ENCODE peak calls at places on chromosomes 16 and 17, in nine cellular contexts. Q is HCT116, Z is gastrocnemius medialis, J is left ventricle myocardium inferior, V is uterus, W is osteoblast, A is mammary epithelial cell, P is Caco-2, G is ovary. F is an unnamed sample.
A peak's percentile ranks its signal among the peaks of the same experiment; 100 is the strongest.

GRCh38 chr17:5933430-5933829 is 136.7 kb upstream of the WSCD1 start:
- DNase-seq in P (no peak), V (no peak), W (no peak), G (no peak), Z (no peak), J (no peak), A (no peak), Q (no peak), F (no peak)

GRCh38 chr17:72305964-72306551 is 185.2 kb downstream of the SOX9 start:
- DNase-seq in G (no peak), P (no peak), V (no peak), Z (no peak), A (no peak), W (peak; percentile 89), J (peak; percentile 33), Q (no peak), F (no peak)

GRCh38 chr16:11007714-11008240 is 63.4 kb downstream of the CLEC16A start:
- DNase-seq in J (no peak), W (peak; percentile 18), V (no peak), Q (no peak), A (no peak), Z (no peak), P (no peak), G (no peak), F (no peak)

GRCh38 chr17:19987897-19988296 is 10.3 kb upstream of the AKAP10 start:
- DNase-seq in P (no peak), W (no peak), J (no peak), G (no peak), Z (no peak), Q (no peak), A (no peak), V (no peak), F (no peak)

GRCh38 chr16:35735403-35736251 is 2276.2 kb downstream of the TP53TG3F start:
- DNase-seq in Z (no peak), A (no peak), G (no peak), Q (no peak), V (no peak), W (peak; percentile 35), P (no peak), J (no peak), F (peak; percentile 79)

GRCh38 chr16:24776486-24777220 is 47.2 kb downstream of the TNRC6A start:
- DNase-seq in V (no peak), W (peak; percentile 75), P (no peak), Q (no peak), G (no peak), J (peak; percentile 37), A (no peak), Z (peak; percentile 75), F (no peak)

GRCh38 chr16:52515068-52515671 is 31.8 kb downstream of the TOX3 start:
- DNase-seq in Z (no peak), P (peak; percentile 31), Q (no peak), G (no peak), J (no peak), A (no peak), V (no peak), W (no peak), F (no peak)

GRCh38 chr17:7915611-7916382 is at the start of gene RNF227:
- DNase-seq in J (peak; percentile 91), W (peak; percentile 98), Q (peak; percentile 63), G (peak; percentile 96), Z (peak; percentile 66), P (peak; percentile 81), A (peak; percentile 94), V (peak; percentile 96), F (peak; percentile 97)

GRCh38 chr16:66263973-66264310 is 102.5 kb upstream of the CDH5 start:
- DNase-seq in W (no peak), V (no peak), G (no peak), Q (no peak), P (no peak), J (no peak), A (no peak), Z (no peak), F (no peak)

GRCh38 chr16:86100205-86101134 is 201.5 kb downstream of the IRF8 start:
- DNase-seq in A (no peak), Q (no peak), W (no peak), Z (no peak), J (no peak), V (no peak), G (no peak), P (no peak), F (no peak)

GRCh38 chr17:81492202-81492601 is 20.4 kb downstream of the ACTG1 start:
- DNase-seq in W (no peak), Q (no peak), A (no peak), P (no peak), G (no peak), Z (no peak), J (no peak), V (no peak), F (no peak)

GRCh38 chr16:57277586-57277985 is 6.9 kb downstream of the PLLP start:
- DNase-seq in Z (no peak), G (no peak), J (no peak), W (peak; percentile 89), V (no peak), P (no peak), Q (peak; percentile 28), A (peak; percentile 96), F (no peak)

GRCh38 chr16:593406-593805 is 3.5 kb downstream of the RAB40C start:
- DNase-seq in W (peak; percentile 78), Z (no peak), A (peak; percentile 85), G (no peak), J (no peak), P (peak; percentile 65), Q (no peak), V (no peak), F (no peak)

GRCh38 chr16:56606688-56607618 is 1.4 kb upstream of the MT2A start:
- DNase-seq in Q (peak; percentile 75), V (peak; percentile 92), A (peak; percentile 99), J (peak; percentile 68), P (no peak), G (peak; percentile 62), Z (peak; percentile 92), W (peak; percentile 94), F (no peak)

GRCh38 chr17:58200024-58200633 is 7.6 kb downstream of the EPX start:
- DNase-seq in G (no peak), Q (peak; percentile 63), W (peak; percentile 95), P (peak; percentile 73), Z (no peak), A (peak; percentile 47), J (no peak), V (peak; percentile 28), F (no peak)
- TF ChIP-seq CTCF in G (no peak), Q (peak; percentile 88), W (peak; percentile 76), P (peak; percentile 51), Z (no peak), A (peak; percentile 59), J (peak; percentile 53), V (peak; percentile 33), F (peak; percentile 72)

GRCh38 chr17:79100405-79100804 is 25.8 kb downstream of the ENGASE start:
- DNase-seq in G (no peak), Q (no peak), P (no peak), W (no peak), A (no peak), V (no peak), Z (no peak), J (no peak), F (no peak)
- TF ChIP-seq CTCF in G (no peak), Q (no peak), P (no peak), W (no peak), A (no peak), V (no peak), Z (no peak), J (no peak), F (no peak)

DNA sequence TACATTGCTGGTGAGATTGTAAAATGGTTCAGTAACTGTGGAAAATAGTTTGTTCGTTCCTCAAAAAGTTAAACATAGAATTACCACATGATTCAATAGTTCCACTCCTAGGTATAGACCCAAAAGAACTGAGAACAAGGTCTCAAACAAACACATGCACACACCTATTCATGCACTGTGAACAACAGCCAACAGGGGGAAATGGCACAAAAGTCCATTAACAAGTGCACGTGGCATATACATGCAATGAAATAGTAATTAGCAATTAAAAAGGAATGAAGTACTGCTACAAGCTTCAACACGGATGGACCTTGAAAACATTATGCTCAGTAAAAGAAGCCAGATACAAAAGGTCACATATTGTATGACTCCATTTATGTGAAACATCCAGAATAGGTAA is 23.8 kb downstream of the SDK2 start:
- DNase-seq in G (no peak), J (no peak), Z (no peak), A (peak; percentile 24), W (peak; percentile 8), V (no peak), P (no peak), Q (no peak), F (no peak)
- TF ChIP-seq CTCF in G (no peak), J (no peak), Z (no peak), A (peak; percentile 44), W (no peak), V (no peak), P (no peak), Q (peak; percentile 13), F (no peak)

GRCh38 chr17:57281887-57282653 is 25.7 kb downstream of the MSI2 start:
- DNase-seq in P (no peak), J (no peak), Q (no peak), G (no peak), W (peak; percentile 26), Z (peak; percentile 43), A (no peak), V (no peak), F (no peak)
- TF ChIP-seq CTCF in P (no peak), J (peak; percentile 26), Q (no peak), G (no peak), W (no peak), Z (no peak), A (no peak), V (no peak), F (peak; percentile 36)

F was measured in chondrocyte.